ENCODE peak calls at places on chromosomes 2 and 18, in ten cellular contexts. B is fibroblast of mammary gland; K is CD4-positive, alpha-beta T cell; Q is tibial nerve; Y is AG04449; H is tibial artery; O is brain microvascular endothelial cell; G is CD8-positive, alpha-beta T cell; W is left ventricle myocardium inferior; T is psoas muscle. F is an unnamed sample.

GRCh38 chr2:18896106-18896505 is 306.7 kb upstream of the NT5C1B start:
- DNase-seq in B (peak; percentile 71), K (no peak), Q (no peak), Y (no peak), H (no peak), O (no peak), G (no peak), W (no peak), T (no peak), F (no peak)

GRCh38 chr2:179861027-179861776 is at the start of gene ZNF385B:
- DNase-seq in B (peak; percentile 15), K (no peak), Q (no peak), Y (no peak), H (no peak), O (no peak), G (no peak), W (no peak), T (peak; percentile 58), F (no peak)

GRCh38 chr2:234341332-234341985 is 155.4 kb downstream of the ARL4C start:
- DNase-seq in B (no peak), K (no peak), Q (no peak), Y (peak; percentile 82), H (no peak), O (no peak), G (no peak), W (no peak), T (no peak), F (no peak)

GRCh38 chr18:22471546-22472131 is 53.9 kb upstream of the CTAGE1 start:
- DNase-seq in B (peak; percentile 77), K (no peak), Q (no peak), Y (no peak), H (peak; percentile 84), O (peak; percentile 80), G (no peak), W (peak; percentile 69), T (no peak), F (no peak)

GRCh38 chr18:22210331-22210754 is 41.0 kb downstream of the GATA6 start:
- DNase-seq in B (peak; percentile 56), K (no peak), Q (no peak), Y (no peak), H (no peak), O (peak; percentile 47), G (no peak), W (no peak), T (no peak), F (no peak)

GRCh38 chr18:79606621-79607331 is 72.8 kb upstream of the CTDP1 start:
- DNase-seq in B (no peak), K (no peak), Q (no peak), Y (no peak), H (peak; percentile 52), O (no peak), G (no peak), W (peak; percentile 9), T (peak; percentile 45), F (no peak)

GRCh38 chr2:149901231-149901859 is 313.8 kb upstream of the MMADHC start:
- DNase-seq in B (no peak), K (no peak), Q (no peak), Y (no peak), H (no peak), O (no peak), G (no peak), W (no peak), T (no peak), F (no peak)

GRCh38 chr2:136136921-136137320 is 19.0 kb upstream of the CXCR4 start:
- DNase-seq in B (no peak), K (peak; percentile 32), Q (no peak), Y (no peak), H (no peak), O (no peak), G (peak; percentile 51), W (no peak), T (no peak), F (no peak)

GRCh38 chr18:48994926-48995835 is 44.4 kb upstream of the SMAD7 start:
- DNase-seq in B (no peak), K (no peak), Q (no peak), Y (no peak), H (no peak), O (no peak), G (no peak), W (no peak), T (peak; percentile 17), F (no peak)

GRCh38 chr2:173770936-173771678 is 194.1 kb downstream of the SP3 start:
- DNase-seq in B (no peak), K (no peak), Q (no peak), Y (no peak), H (no peak), O (no peak), G (no peak), W (no peak), T (no peak), F (no peak)

GRCh38 chr2:107108556-107108955 is 222.6 kb upstream of the ST6GAL2 start:
- DNase-seq in B (peak; percentile 3), K (no peak), Q (no peak), Y (peak; percentile 29), H (no peak), O (peak; percentile 83), G (no peak), W (no peak), T (no peak), F (no peak)

GRCh38 chr2:236795176-236795860 is 225.7 kb downstream of the ACKR3 start:
- DNase-seq in B (no peak), K (no peak), Q (no peak), Y (no peak), H (no peak), O (no peak), G (no peak), W (no peak), T (no peak), F (no peak)

GRCh38 chr2:237294509-237294908 is 119.5 kb downstream of the COL6A3 start:
- DNase-seq in B (no peak), K (no peak), Q (no peak), Y (no peak), H (no peak), O (no peak), G (no peak), W (no peak), T (no peak), F (no peak)

GRCh38 chr18:3972291-3972985 is 482.7 kb downstream of the DLGAP1 start:
- DNase-seq in B (peak; percentile 33), K (no peak), Q (no peak), Y (no peak), H (no peak), O (no peak), G (no peak), W (no peak), T (no peak), F (no peak)

DNA sequence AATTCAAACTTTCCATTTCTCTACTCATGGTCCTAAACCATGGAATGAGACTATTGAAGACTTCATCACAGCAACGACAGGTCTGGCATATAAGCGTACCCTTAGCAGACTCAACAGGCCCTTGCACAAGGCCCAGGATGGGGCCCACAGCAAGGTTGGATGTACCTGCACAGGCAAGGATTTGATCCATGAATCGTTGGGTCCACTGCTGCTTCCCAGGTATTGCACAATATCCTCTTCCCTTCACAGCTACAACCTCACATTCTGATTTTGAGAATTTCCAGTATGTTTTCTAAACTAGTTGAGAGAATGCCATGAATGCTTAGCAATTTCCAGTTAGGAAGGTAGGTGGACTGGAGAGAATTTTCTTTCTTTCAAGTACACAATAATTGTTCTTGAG is 515.8 kb downstream of the SUCLG1 start:
- DNase-seq in B (no peak), K (no peak), Q (no peak), Y (no peak), H (no peak), O (no peak), G (no peak), W (no peak), T (no peak), F (no peak)
- TF ChIP-seq CTCF in B (no peak), K (no peak), Q (no peak), Y (no peak), H (no peak), O (no peak), G (no peak), W (no peak), T (no peak), F (no peak)

GRCh38 chr2:96637385-96638143 is 548 bp downstream of the KANSL3 start:
- DNase-seq in B (peak; percentile 89), K (peak; percentile 65), Q (peak; percentile 56), Y (no peak), H (peak; percentile 93), O (peak; percentile 93), G (peak; percentile 73), W (peak; percentile 90), T (peak; percentile 96), F (peak; percentile 62)

GRCh38 chr2:96636772-96637171 is 1.3 kb downstream of the KANSL3 start:
- DNase-seq in B (no peak), K (no peak), Q (no peak), Y (no peak), H (no peak), O (no peak), G (no peak), W (no peak), T (no peak), F (no peak)

GRCh38 chr2:96633641-96634040 is 4.5 kb downstream of the KANSL3 start:
- DNase-seq in B (no peak), K (no peak), Q (no peak), Y (no peak), H (no peak), O (no peak), G (no peak), W (no peak), T (no peak), F (no peak)

GRCh38 chr2:96642564-96643350 is at the start of gene FER1L5:
- DNase-seq in B (peak; percentile 65), K (no peak), Q (no peak), Y (no peak), H (no peak), O (peak; percentile 41), G (no peak), W (no peak), T (no peak), F (peak; percentile 40)

GRCh38 chr2:96638144-96639121 is at the start of gene KANSL3:
- DNase-seq in B (peak; percentile 92), K (peak; percentile 79), Q (peak; percentile 77), Y (peak; percentile 68), H (peak; percentile 93), O (peak; percentile 80), G (peak; percentile 87), W (peak; percentile 89), T (peak; percentile 96), F (peak; percentile 85)
- TF ChIP-seq CTCF in B (no peak), K (no peak), Q (no peak), Y (no peak), H (no peak), O (no peak), G (no peak), W (no peak), T (no peak), F (peak; percentile 19)

GRCh38 chr2:15427987-15428386 is 133.1 kb downstream of the NBAS start:
- DNase-seq in B (no peak), K (no peak), Q (no peak), Y (no peak), H (no peak), O (no peak), G (no peak), W (no peak), T (no peak), F (no peak)
- TF ChIP-seq CTCF in B (no peak), K (no peak), Q (no peak), Y (no peak), H (no peak), O (no peak), G (no peak), W (no peak), T (no peak), F (no peak)

DNA sequence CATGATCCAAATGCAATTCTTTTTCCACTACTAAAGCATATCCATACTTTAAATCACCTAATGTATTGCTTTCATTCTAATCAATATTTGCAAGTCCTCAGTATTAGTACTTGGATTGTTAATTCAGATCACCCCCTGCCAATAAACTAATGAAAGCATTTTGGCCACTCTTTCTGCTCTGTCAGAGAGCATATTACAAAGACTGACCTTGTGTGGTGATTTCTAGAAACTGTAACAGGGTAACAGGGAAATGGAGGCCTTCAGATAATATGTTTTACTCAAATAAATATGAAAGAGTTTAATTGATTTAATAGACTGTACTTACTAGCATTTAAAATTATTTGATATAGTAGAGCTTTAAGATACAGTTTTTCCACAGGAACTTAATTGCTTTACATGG is 453.0 kb downstream of the KCNJ3 start:
- DNase-seq in B (no peak), K (no peak), Q (no peak), Y (no peak), H (no peak), O (no peak), G (no peak), W (no peak), T (no peak), F (no peak)
- TF ChIP-seq CTCF in B (no peak), K (no peak), Q (no peak), Y (no peak), H (no peak), O (no peak), G (no peak), W (no peak), T (no peak), F (no peak)